ENCODE peak calls at places on chromosomes 13 and 19, in five cellular contexts. C is Jurkat, Clone E6-1; Q is left cardiac atrium; L is non-pigmented ciliary epithelial cell; Z is CD8-positive, alpha-beta memory T cell. F is an unnamed sample.

GRCh38 chr13:71718931-71719330 is 148.1 kb downstream of the DACH1 start:
- DNase-seq in C (no peak), Q (no peak), Z (no peak), L (no peak), F (no peak)

GRCh38 chr13:26058704-26059103 is 6.9 kb upstream of the SHISA2 start:
- DNase-seq in C (no peak), L (no peak), Q (no peak), Z (no peak), F (no peak)

GRCh38 chr13:34750078-34750703 is 191.9 kb upstream of the NBEA start:
- DNase-seq in C (no peak), L (no peak), Q (no peak), Z (no peak), F (no peak)

GRCh38 chr19:3175761-3176714 is 2.5 kb upstream of the S1PR4 start:
- DNase-seq in C (no peak), L (no peak), Q (no peak), Z (peak; percentile 44), F (no peak)

GRCh38 chr13:97257800-97258799 is 36.0 kb downstream of the MBNL2 start:
- DNase-seq in Q (peak; percentile 75), Z (no peak), L (peak; percentile 81), C (no peak), F (peak; percentile 71)

GRCh38 chr19:49890349-49891311 is 6.1 kb downstream of the IL4I1 start:
- DNase-seq in Z (peak; percentile 50), C (no peak), Q (no peak), L (no peak), F (no peak)

GRCh38 chr13:106570354-106570822 is 2.5 kb upstream of the ARGLU1 start:
- DNase-seq in Q (peak; percentile 90), Z (no peak), C (no peak), L (no peak), F (peak; percentile 81)

GRCh38 chr13:76667551-76667950 is 218.7 kb downstream of the KCTD12 start:
- DNase-seq in L (peak; percentile 34), C (peak; percentile 51), Q (no peak), Z (no peak), F (no peak)

GRCh38 chr13:44930907-44931676 is 58.2 kb downstream of the NUFIP1 start:
- DNase-seq in L (no peak), Q (no peak), C (no peak), Z (no peak), F (no peak)

GRCh38 chr13:99847318-99847750 is 124.2 kb downstream of the ZIC5 start:
- DNase-seq in Q (no peak), Z (no peak), L (no peak), C (no peak), F (no peak)

GRCh38 chr13:94552095-94552494 is 43.9 kb downstream of the TGDS start:
- DNase-seq in Z (no peak), Q (no peak), C (no peak), L (no peak), F (no peak)

GRCh38 chr19:50002386-50002960 is 22.7 kb downstream of the VRK3 start:
- DNase-seq in L (no peak), C (no peak), Q (no peak), Z (no peak), F (no peak)

GRCh38 chr13:32165791-32166190 is 134.2 kb downstream of the FRY start:
- DNase-seq in C (no peak), Z (no peak), L (no peak), Q (peak; percentile 60), F (no peak)

GRCh38 chr19:42555317-42555716 is 27.0 kb upstream of the CEACAM1 start:
- DNase-seq in Q (no peak), L (no peak), C (no peak), Z (no peak), F (no peak)